ENCODE peak calls at places on chromosome 9, in eight cellular contexts. L, C, N, H, U, P, W and Q are unnamed samples.

GRCh38 chr9:82621446-82621845 is 441.5 kb downstream of the RASEF start:
- DNase-seq in C (no peak), P (no peak), L (no peak), W (no peak), N (no peak), H (no peak), U (no peak), Q (peak; percentile 57)

GRCh38 chr9:106962105-106962504 is 99.1 kb downstream of the ZNF462 start:
- DNase-seq in U (no peak), N (no peak), C (no peak), P (no peak), L (no peak), H (no peak), W (no peak), Q (no peak)

GRCh38 chr9:122389799-122390481 is 19.1 kb downstream of the PTGS1 start:
- DNase-seq in N (no peak), U (no peak), P (no peak), H (no peak), L (no peak), C (no peak), W (no peak), Q (peak; percentile 42)

GRCh38 chr9:1709347-1709746 is 305.8 kb upstream of the SMARCA2 start:
- DNase-seq in P (no peak), H (no peak), L (no peak), C (peak; percentile 29), N (no peak), U (peak; percentile 12), W (no peak), Q (no peak)

GRCh38 chr9:38417003-38417965 is 7.0 kb downstream of the IGFBPL1 start:
- DNase-seq in U (peak; percentile 63), L (no peak), P (no peak), C (no peak), W (no peak), H (no peak), N (no peak), Q (no peak)

GRCh38 chr9:16901589-16901988 is 31.1 kb upstream of the BNC2 start:
- DNase-seq in H (no peak), W (no peak), U (no peak), C (no peak), N (no peak), L (no peak), P (no peak), Q (no peak)

GRCh38 chr9:79989079-79989478 is 417.3 kb downstream of the TLE4 start:
- DNase-seq in N (no peak), P (no peak), L (no peak), H (no peak), W (no peak), U (no peak), C (no peak), Q (no peak)

GRCh38 chr9:74821636-74822035 is 66.1 kb downstream of the TRPM6 start:
- DNase-seq in P (no peak), C (no peak), H (no peak), U (no peak), W (peak; percentile 20), L (no peak), N (no peak), Q (no peak)

GRCh38 chr9:125125523-125125922 is 17.8 kb downstream of the SCAI start:
- DNase-seq in U (no peak), P (no peak), W (no peak), N (no peak), L (peak; percentile 24), C (no peak), H (no peak), Q (no peak)

GRCh38 chr9:90070469-90070868 is 465.7 kb downstream of the GADD45G start:
- DNase-seq in L (no peak), W (no peak), H (no peak), C (no peak), N (no peak), P (no peak), U (no peak), Q (no peak)

GRCh38 chr9:126055386-126055785 is 271.2 kb upstream of the MVB12B start:
- DNase-seq in W (no peak), U (no peak), C (peak; percentile 57), H (peak; percentile 25), P (no peak), N (no peak), L (no peak), Q (no peak)

GRCh38 chr9:107242073-107243063 is 40.7 kb upstream of the RAD23B start:
- DNase-seq in C (peak; percentile 53), W (no peak), H (no peak), N (no peak), U (no peak), P (no peak), L (no peak), Q (no peak)

GRCh38 chr9:70418822-70419545 is 4.5 kb upstream of the KLF9 start:
- DNase-seq in W (peak; percentile 80), N (peak; percentile 71), H (peak; percentile 95), U (peak; percentile 88), C (peak; percentile 94), L (peak; percentile 97), P (peak; percentile 68), Q (peak; percentile 94)

GRCh38 chr9:27094640-27095039 is 14.4 kb upstream of the TEK start:
- DNase-seq in U (no peak), P (no peak), H (no peak), C (no peak), N (no peak), L (no peak), W (no peak), Q (no peak)

GRCh38 chr9:94083384-94083783 is 880 bp upstream of the PTPDC1 start:
- DNase-seq in W (no peak), H (peak; percentile 41), N (no peak), C (no peak), U (no peak), P (no peak), L (no peak), Q (peak; percentile 4)

GRCh38 chr9:19748278-19749126 is 40.3 kb downstream of the SLC24A2 start:
- DNase-seq in N (no peak), P (no peak), L (no peak), H (no peak), U (no peak), C (no peak), W (no peak), Q (no peak)

GRCh38 chr9:96209407-96210031 is 92.5 kb downstream of the HSD17B3 start:
- DNase-seq in N (no peak), U (no peak), L (no peak), P (no peak), W (no peak), H (no peak), C (no peak), Q (no peak)

GRCh38 chr9:98887918-98888510 is 55.7 kb upstream of the COL15A1 start:
- DNase-seq in C (no peak), W (no peak), H (no peak), L (no peak), P (no peak), N (no peak), U (no peak), Q (no peak)

GRCh38 chr9:95641591-95641990 is 124.8 kb upstream of the PTCH1 start:
- DNase-seq in P (no peak), W (no peak), H (no peak), L (no peak), C (no peak), U (no peak), N (no peak), Q (no peak)

GRCh38 chr9:116112236-116112635 is 41.4 kb upstream of the PAPPA start:
- DNase-seq in L (no peak), C (no peak), P (no peak), W (no peak), N (no peak), H (no peak), U (no peak), Q (no peak)

GRCh38 chr9:35882996-35883395 is 12.8 kb upstream of the OR13J1 start:
- DNase-seq in C (no peak), H (no peak), W (no peak), L (no peak), P (no peak), U (no peak), N (no peak), Q (no peak)

GRCh38 chr9:81772144-81772543 is 82.8 kb upstream of the TLE1 start:
- DNase-seq in C (no peak), N (no peak), W (no peak), L (no peak), P (no peak), H (no peak), U (no peak), Q (no peak)

GRCh38 chr9:133429641-133430161 is 7.5 kb downstream of the ADAMTS13 start:
- DNase-seq in H (no peak), U (peak; percentile 85), P (no peak), W (no peak), C (no peak), N (no peak), L (no peak), Q (no peak)

GRCh38 chr9:135898634-135899407 is 8.5 kb downstream of the CAMSAP1 start:
- DNase-seq in P (no peak), L (no peak), C (no peak), U (no peak), N (no peak), W (no peak), H (no peak), Q (no peak)

GRCh38 chr9:94002316-94003140 is 47.4 kb upstream of the BARX1 start:
- DNase-seq in H (no peak), C (peak; percentile 63), U (peak; percentile 49), N (no peak), L (no peak), P (no peak), W (no peak), Q (peak; percentile 12)